ENCODE peak calls at places on chromosomes 12 and 14, in nine cellular contexts. C, T, U, E, F, N, I, K and B are unnamed samples.

GRCh38 chr14:102928412-102929348 is 6.2 kb downstream of the AMN start:
- DNase-seq in E (no peak), I (peak), N (peak), T (no peak), K (no peak), C (peak), U (no peak), F (no peak), B (no peak)

GRCh38 chr14:104845834-104846441 is 19.1 kb upstream of the CEP170B start:
- DNase-seq in I (no peak), F (no peak), N (no peak), E (no peak), C (no peak), K (no peak), U (no peak), T (no peak), B (no peak)

GRCh38 chr12:132374821-132375445 is 45.5 kb upstream of the GALNT9 start:
- DNase-seq in U (no peak), C (no peak), E (no peak), N (no peak), K (no peak), F (no peak), T (no peak), I (no peak), B (no peak)

GRCh38 chr12:27826076-27826475 is 46.0 kb upstream of the MANSC4 start:
- DNase-seq in N (peak), E (no peak), U (no peak), F (no peak), K (no peak), C (no peak), I (no peak), T (no peak), B (no peak)

GRCh38 chr14:49636866-49637265 is 1.8 kb upstream of the DNAAF2 start:
- DNase-seq in K (no peak), I (no peak), F (no peak), C (no peak), E (no peak), N (no peak), T (no peak), U (no peak), B (no peak)

GRCh38 chr12:22625671-22626251 is 790 bp downstream of the ETNK1 start:
- DNase-seq in I (no peak), E (no peak), T (peak), K (peak), F (peak), C (peak), U (peak), N (peak), B (no peak)

GRCh38 chr14:33081259-33081658 is 142.6 kb downstream of the NPAS3 start:
- DNase-seq in T (no peak), F (no peak), C (no peak), I (no peak), K (no peak), U (no peak), N (no peak), E (no peak), B (no peak)

GRCh38 chr12:88237954-88238353 is 95.8 kb downstream of the TMTC3 start:
- DNase-seq in K (no peak), C (peak), F (no peak), I (no peak), U (peak), T (peak), E (no peak), N (peak), B (peak)

GRCh38 chr12:104672501-104673265 is 215.9 kb downstream of the CHST11 start:
- DNase-seq in E (no peak), F (peak), C (no peak), K (peak), T (peak), U (no peak), N (peak), I (no peak), B (no peak)

GRCh38 chr14:76937181-76938091 is 91.1 kb downstream of the IRF2BPL start:
- DNase-seq in I (peak), T (no peak), E (no peak), F (no peak), C (no peak), N (peak), K (no peak), U (no peak), B (no peak)

GRCh38 chr12:3976351-3976938 is 103.2 kb upstream of the PARP11 start:
- DNase-seq in K (no peak), F (no peak), N (no peak), U (no peak), C (no peak), T (no peak), I (no peak), E (no peak), B (no peak)

GRCh38 chr12:104485651-104486341 is 29.0 kb downstream of the CHST11 start:
- DNase-seq in N (no peak), C (peak), U (no peak), K (no peak), E (no peak), T (no peak), F (no peak), I (no peak), B (no peak)

GRCh38 chr12:124742111-124742510 is 121.6 kb downstream of the SCARB1 start:
- DNase-seq in F (no peak), C (no peak), I (no peak), N (no peak), E (no peak), U (no peak), T (no peak), K (no peak), B (no peak)

GRCh38 chr12:32331133-32331532 is 68.2 kb upstream of the FGD4 start:
- DNase-seq in F (no peak), I (no peak), E (no peak), N (peak), T (no peak), C (no peak), K (no peak), U (no peak), B (no peak)